ENCODE peak calls at places on chromosomes 7 and 10, in four cellular contexts. W is bronchial epithelial cell; D is body of pancreas; A is CD8-positive, alpha-beta T cell. G is an unnamed sample.
A peak's percentile ranks its signal among the peaks of the same experiment; 100 is the strongest.

GRCh38 chr7:69418865-69419670 is 179.2 kb upstream of the AUTS2 start:
- DNase-seq in W (no peak), D (no peak), A (no peak), G (no peak)

GRCh38 chr10:13708256-13708990 is 121.7 kb downstream of the PRPF18 start:
- DNase-seq in W (peak; percentile 84), D (peak; percentile 30), A (no peak), G (no peak)

GRCh38 chr7:108270385-108270784 is 140.2 kb upstream of the LAMB4 start:
- DNase-seq in W (peak; percentile 78), D (no peak), A (no peak), G (no peak)

GRCh38 chr10:122147731-122148130 is 123.4 kb upstream of the BTBD16 start:
- DNase-seq in W (no peak), D (no peak), A (no peak), G (no peak)

GRCh38 chr10:50232261-50232639 is 19.1 kb downstream of the ASAH2 start:
- DNase-seq in W (no peak), D (no peak), A (no peak), G (no peak)

GRCh38 chr10:125625586-125625985 is 57.4 kb downstream of the TEX36 start:
- DNase-seq in W (no peak), D (no peak), A (no peak), G (no peak)

GRCh38 chr10:123149568-123150228 is 1.8 kb downstream of the HMX2 start:
- DNase-seq in W (no peak), D (no peak), A (peak; percentile 49), G (no peak)

GRCh38 chr7:142319970-142320369 is 62.1 kb upstream of the PRSS58 start:
- DNase-seq in W (peak; percentile 10), D (no peak), A (peak; percentile 37), G (no peak)

GRCh38 chr7:139043823-139044812 is 8.3 kb upstream of the ZC3HAV1L start:
- DNase-seq in W (peak; percentile 51), D (no peak), A (peak; percentile 73), G (no peak)

GRCh38 chr7:2444476-2444875 is 31.7 kb downstream of the GRIFIN start:
- DNase-seq in W (no peak), D (no peak), A (no peak), G (peak; percentile 69)

GRCh38 chr10:97234403-97234802 is 48.6 kb upstream of the SLIT1 start:
- DNase-seq in W (peak; percentile 57), D (no peak), A (no peak), G (no peak)

GRCh38 chr10:126391162-126391880 is 3.0 kb upstream of the ADAM12 start:
- DNase-seq in W (no peak), D (no peak), A (no peak), G (peak; percentile 47)

GRCh38 chr7:131087756-131088658 is 239.7 kb upstream of the MKLN1 start:
- DNase-seq in W (no peak), D (no peak), A (no peak), G (no peak)

GRCh38 chr10:71778071-71778470 is 4.8 kb upstream of the VSIR start:
- DNase-seq in W (no peak), D (no peak), A (no peak), G (no peak)

GRCh38 chr7:147052818-147053217 is 936.2 kb downstream of the CNTNAP2 start:
- DNase-seq in W (no peak), D (no peak), A (no peak), G (no peak)